ENCODE peak calls at places on chromosomes 12 and 14, in ten cellular contexts. M is PC-9; E is uterus; G is HL-60; F is small intestine; H is IMR-90; I is CD8-positive, alpha-beta T cell; C is HepG2; Y is RWPE1; K is caudate nucleus. L is an unnamed sample.

GRCh38 chr12:131486831-131487230 is 224.1 kb upstream of the SFSWAP start:
- DNase-seq in F (no peak), E (no peak), K (no peak), C (no peak), G (no peak), M (no peak), Y (no peak), H (no peak), I (no peak), L (no peak)

GRCh38 chr14:80606347-80606772 is 335.2 kb downstream of the CEP128 start:
- DNase-seq in I (no peak), F (no peak), C (no peak), Y (no peak), E (no peak), M (no peak), K (no peak), H (no peak), G (no peak), L (no peak)

GRCh38 chr12:81987351-81987750 is 228.2 kb upstream of the PPFIA2 start:
- DNase-seq in C (no peak), H (no peak), M (no peak), I (no peak), K (no peak), F (no peak), E (no peak), G (no peak), Y (no peak), L (no peak)

GRCh38 chr14:30252800-30253425 is 306.0 kb upstream of the G2E3 start:
- DNase-seq in H (peak), K (no peak), F (no peak), Y (no peak), I (no peak), C (no peak), E (no peak), M (no peak), G (no peak), L (no peak)

GRCh38 chr14:100900837-100901390 is 2.6 kb downstream of the RTL1 start:
- DNase-seq in F (peak), C (peak), K (peak), H (no peak), M (peak), Y (no peak), E (no peak), G (peak), I (no peak), L (peak)

GRCh38 chr14:100586520-100587247 is 533 bp downstream of the BEGAIN start:
- DNase-seq in M (no peak), G (no peak), Y (peak), F (peak), E (no peak), H (no peak), C (no peak), K (peak), I (no peak), L (peak)

GRCh38 chr14:33847066-33847465 is 103.8 kb downstream of the EGLN3 start:
- DNase-seq in I (no peak), Y (no peak), G (no peak), K (no peak), H (no peak), C (no peak), E (no peak), M (no peak), F (no peak), L (no peak)

GRCh38 chr14:59776468-59776867 is 94.1 kb downstream of the RTN1 start:
- DNase-seq in K (no peak), Y (no peak), M (no peak), F (no peak), E (no peak), C (no peak), I (no peak), H (no peak), G (no peak), L (no peak)

GRCh38 chr14:53226553-53226952 is 73.4 kb upstream of the DDHD1 start:
- DNase-seq in G (no peak), C (no peak), E (no peak), M (no peak), I (no peak), F (no peak), K (no peak), Y (no peak), H (peak), L (no peak)

GRCh38 chr12:48180424-48180823 is 3.0 kb upstream of the CCDC184 start:
- DNase-seq in H (no peak), G (no peak), Y (no peak), I (no peak), M (no peak), K (no peak), F (no peak), C (no peak), E (no peak), L (no peak)

GRCh38 chr12:118979763-118980406 is 1.5 kb upstream of the SRRM4 start:
- DNase-seq in M (peak), H (peak), Y (peak), E (no peak), K (peak), I (no peak), G (peak), C (peak), F (peak), L (no peak)

GRCh38 chr12:113221997-113222729 is 899 bp downstream of the TPCN1 start:
- DNase-seq in K (no peak), C (no peak), F (peak), Y (no peak), G (peak), E (no peak), H (no peak), I (no peak), M (no peak), L (peak)

GRCh38 chr12:54009171-54010052 is 627 bp downstream of the HOXC8 start:
- DNase-seq in H (no peak), M (no peak), G (no peak), I (no peak), Y (peak), E (no peak), K (no peak), C (no peak), F (no peak), L (no peak)

GRCh38 chr14:92460916-92461579 is 52.5 kb upstream of the RIN3 start:
- DNase-seq in M (no peak), G (peak), I (no peak), E (no peak), C (no peak), F (no peak), H (peak), K (no peak), Y (no peak), L (no peak)

GRCh38 chr12:93569656-93570551 is 2.6 kb upstream of the SOCS2 start:
- DNase-seq in Y (peak), G (peak), I (peak), K (peak), F (peak), C (peak), E (peak), M (peak), H (peak), L (peak)

GRCh38 chr14:46259536-46259935 is 392.0 kb downstream of the RPL10L start:
- DNase-seq in C (no peak), K (no peak), I (no peak), H (no peak), F (no peak), Y (no peak), G (no peak), M (no peak), E (no peak), L (no peak)

GRCh38 chr14:50355692-50356091 is 41.0 kb downstream of the CDKL1 start:
- DNase-seq in I (no peak), M (no peak), G (no peak), C (no peak), F (no peak), E (no peak), H (no peak), Y (no peak), K (no peak), L (no peak)

GRCh38 chr14:55731881-55732498 is 152.0 kb downstream of the KTN1 start:
- DNase-seq in M (no peak), E (no peak), C (peak), I (peak), G (peak), K (no peak), F (peak), Y (no peak), H (peak), L (no peak)

GRCh38 chr14:59123526-59123925 is 64.9 kb upstream of the DAAM1 start:
- DNase-seq in K (no peak), H (peak), G (no peak), Y (no peak), C (no peak), F (no peak), M (no peak), E (no peak), I (no peak), L (no peak)

GRCh38 chr12:108516511-108517275 is 1.6 kb downstream of the FICD start:
- DNase-seq in H (no peak), E (no peak), K (no peak), C (no peak), Y (no peak), G (no peak), M (no peak), I (no peak), F (no peak), L (no peak)

GRCh38 chr12:111816065-111816615 is 25.9 kb upstream of the MAPKAPK5 start:
- DNase-seq in F (no peak), M (no peak), G (no peak), K (no peak), E (no peak), Y (no peak), C (peak), H (no peak), I (no peak), L (no peak)

GRCh38 chr12:52827499-52828090 is 6.5 kb downstream of the KRT79 start:
- DNase-seq in I (no peak), C (no peak), G (no peak), Y (no peak), K (no peak), F (no peak), M (no peak), H (no peak), E (no peak), L (no peak)

GRCh38 chr12:52823761-52824450 is 10.0 kb upstream of the KRT4 start:
- DNase-seq in C (no peak), F (no peak), H (no peak), E (no peak), M (no peak), K (no peak), G (no peak), I (no peak), Y (no peak), L (peak)

GRCh38 chr12:52824741-52825410 is 9.2 kb downstream of the KRT79 start:
- DNase-seq in Y (no peak), H (no peak), I (no peak), K (no peak), C (no peak), E (no peak), F (no peak), G (no peak), M (no peak), L (peak)

GRCh38 chr12:52826611-52827498 is 7.3 kb downstream of the KRT79 start:
- DNase-seq in C (peak), Y (no peak), M (no peak), G (no peak), F (no peak), E (no peak), K (no peak), I (no peak), H (no peak), L (no peak)

GRCh38 chr12:52825961-52826360 is 8.2 kb downstream of the KRT79 start:
- DNase-seq in I (no peak), E (no peak), G (no peak), F (no peak), M (no peak), K (no peak), C (no peak), Y (no peak), H (no peak), L (peak)
- H3K27ac ChIP-seq in I (no peak), E (no peak), G (no peak), F (no peak), M (no peak), K (no peak), C (no peak), Y (no peak), H (no peak), L (no peak)

GRCh38 chr14:95315579-95315978 is 4.1 kb downstream of the CLMN start:
- DNase-seq in H (no peak), I (no peak), G (no peak), F (no peak), Y (no peak), C (no peak), K (no peak), M (no peak), E (no peak), L (no peak)
- H3K27ac ChIP-seq in H (no peak), I (no peak), G (no peak), F (no peak), Y (peak), C (no peak), K (peak), M (peak), E (peak), L (no peak)

DNA sequence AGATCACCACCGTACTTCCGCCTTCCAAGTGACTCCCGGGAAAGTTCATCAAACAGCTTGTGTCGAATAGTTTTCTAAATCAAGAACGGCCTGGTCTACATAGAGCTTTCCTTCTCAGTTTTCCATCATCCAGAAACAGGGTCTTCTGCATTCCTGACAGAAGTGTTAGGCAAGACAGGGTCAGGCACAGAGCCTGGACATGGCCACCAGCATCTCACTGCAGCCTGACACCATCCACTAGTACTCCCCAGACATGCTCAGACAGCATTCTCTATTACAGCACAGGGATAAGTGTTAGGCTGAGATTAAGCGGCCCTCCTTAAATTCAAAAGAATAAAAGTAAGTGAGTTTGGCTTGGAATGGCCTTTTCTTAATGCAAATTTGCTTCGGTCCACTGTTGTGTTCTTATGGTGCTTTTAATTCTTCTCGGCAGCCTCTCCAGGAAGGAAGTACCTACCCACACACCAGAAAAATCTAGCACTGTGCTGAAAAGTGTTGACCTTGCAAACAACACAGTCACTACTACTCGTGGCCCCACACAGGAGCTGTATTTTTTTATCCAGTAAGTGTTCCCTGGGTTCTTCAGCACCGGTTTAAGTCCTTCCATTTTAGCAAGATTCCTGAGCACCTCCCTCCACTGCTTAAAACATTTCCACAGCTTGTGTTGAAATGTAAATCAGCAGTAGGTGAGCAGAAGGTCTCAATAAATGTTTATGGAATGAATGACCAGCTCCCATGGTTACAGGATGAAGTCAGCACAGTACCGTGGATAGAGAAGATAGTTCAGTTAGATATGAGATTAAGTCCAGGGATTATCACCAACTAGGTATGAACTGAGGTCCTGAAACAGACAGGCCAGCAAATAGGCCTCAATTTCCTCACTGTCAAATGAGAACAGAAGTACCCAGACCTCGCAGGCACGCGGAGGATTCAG is 44.1 kb downstream of the SETD3 start:
- DNase-seq in M (no peak), H (peak), Y (no peak), F (no peak), C (no peak), G (no peak), K (no peak), I (peak), E (no peak), L (no peak)
- H3K27ac ChIP-seq in M (no peak), H (no peak), Y (no peak), F (no peak), C (no peak), G (no peak), K (peak), I (no peak), E (peak), L (peak)

GRCh38 chr12:14981049-14981448 is 8.2 kb downstream of the PDE6H start:
- DNase-seq in I (no peak), K (no peak), H (no peak), C (no peak), E (no peak), G (peak), F (no peak), M (no peak), Y (no peak), L (no peak)
- H3K27ac ChIP-seq in I (no peak), K (no peak), H (no peak), C (no peak), E (no peak), G (peak), F (no peak), M (no peak), Y (no peak), L (peak)

DNA sequence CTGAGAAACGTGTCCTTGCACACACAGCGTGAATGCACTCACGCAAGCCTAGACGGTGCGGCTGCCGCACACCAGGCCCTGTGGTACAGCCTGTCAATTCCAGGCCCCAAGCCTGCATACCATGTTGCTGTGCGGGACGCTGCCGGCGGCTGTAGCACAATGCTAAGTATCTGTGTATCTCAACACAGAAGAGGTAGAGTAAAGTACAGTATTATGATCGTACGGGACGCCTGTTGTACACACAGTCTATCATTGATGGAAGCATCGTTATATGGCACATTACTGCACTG is 45.0 kb downstream of the AMN start:
- DNase-seq in Y (no peak), M (no peak), H (no peak), E (no peak), F (no peak), K (no peak), C (no peak), I (no peak), G (no peak), L (peak)
- H3K27ac ChIP-seq in Y (no peak), M (no peak), H (no peak), E (no peak), F (no peak), K (peak), C (no peak), I (no peak), G (no peak), L (no peak)

GRCh38 chr12:578743-579449 is 84.3 kb downstream of the NINJ2 start:
- DNase-seq in I (no peak), H (no peak), G (no peak), K (no peak), F (no peak), Y (no peak), E (no peak), C (no peak), M (peak), L (no peak)

GRCh38 chr12:575129-575502 is 88.1 kb downstream of the NINJ2 start:
- DNase-seq in I (no peak), G (no peak), C (no peak), M (no peak), H (no peak), F (no peak), Y (peak), E (no peak), K (no peak), L (no peak)

GRCh38 chr12:575948-576612 is 87.2 kb downstream of the NINJ2 start:
- DNase-seq in I (peak), F (peak), Y (peak), C (peak), H (peak), M (peak), K (peak), G (peak), E (peak), L (peak)

GRCh38 chr12:574475-575128 is 88.6 kb downstream of the NINJ2 start:
- DNase-seq in Y (peak), C (peak), F (no peak), K (no peak), I (no peak), G (no peak), E (no peak), H (no peak), M (no peak), L (no peak)

GRCh38 chr12:576613-577110 is 86.6 kb downstream of the NINJ2 start:
- DNase-seq in F (no peak), K (no peak), G (no peak), C (no peak), E (no peak), Y (no peak), I (no peak), M (no peak), H (no peak), L (no peak)
- H3K27ac ChIP-seq in F (no peak), K (peak), G (peak), C (peak), E (peak), Y (peak), I (no peak), M (no peak), H (no peak), L (peak)

GRCh38 chr14:70642313-70643235 is 858 bp downstream of the TTC9 start:
- DNase-seq in Y (no peak), K (no peak), F (no peak), H (no peak), M (peak), E (no peak), G (no peak), C (no peak), I (no peak), L (peak)
- H3K27ac ChIP-seq in Y (no peak), K (no peak), F (no peak), H (no peak), M (no peak), E (no peak), G (no peak), C (no peak), I (peak), L (peak)

DNA sequence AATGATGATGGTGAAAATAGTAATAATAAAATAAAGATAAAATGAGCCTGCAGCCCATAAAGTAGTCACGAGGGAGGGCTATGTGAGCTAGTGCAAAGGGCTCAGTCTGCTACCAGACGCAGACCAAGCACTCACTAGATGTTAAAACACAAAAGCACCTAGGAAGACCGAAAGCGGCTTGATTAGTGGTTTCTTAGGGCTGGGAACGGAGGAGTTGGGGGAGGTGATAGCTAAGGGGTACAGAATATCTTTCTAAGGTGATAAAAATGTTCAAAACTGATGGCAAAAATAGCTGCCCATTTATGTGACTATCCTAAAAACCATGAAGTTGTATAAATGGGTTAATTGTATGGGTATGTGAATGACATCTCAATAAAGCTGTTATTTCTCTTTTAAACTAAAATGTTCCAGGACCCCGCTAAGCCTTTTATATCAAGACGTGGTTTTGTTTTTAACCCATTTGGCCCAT is 39.6 kb downstream of the ACTN1 start:
- DNase-seq in G (no peak), Y (no peak), E (no peak), K (no peak), M (no peak), I (no peak), F (peak), C (no peak), H (no peak), L (no peak)
- H3K27ac ChIP-seq in G (no peak), Y (peak), E (peak), K (peak), M (peak), I (peak), F (no peak), C (peak), H (peak), L (peak)

L was measured in spleen.